ENCODE peak calls at places on chromosomes 7 and 10, in seven cellular contexts. R, B, F, X, K, O and Q are unnamed samples.

GRCh38 chr10:57993302-57993701 is 274.4 kb downstream of the IPMK start:
- DNase-seq in R (no peak), K (no peak), X (no peak), O (no peak), B (no peak), F (no peak), Q (peak; percentile 33)

GRCh38 chr10:79378647-79379511 is 31.6 kb downstream of the PPIF start:
- DNase-seq in X (no peak), R (no peak), K (no peak), B (no peak), F (no peak), O (no peak), Q (no peak)

GRCh38 chr10:72328829-72329204 is 25.9 kb downstream of the DNAJB12 start:
- DNase-seq in K (no peak), R (no peak), O (no peak), B (no peak), F (no peak), X (no peak), Q (no peak)

GRCh38 chr7:27883726-27884125 is 143.8 kb downstream of the TAX1BP1 start:
- DNase-seq in F (no peak), K (no peak), B (peak; percentile 24), O (no peak), X (no peak), R (peak; percentile 60), Q (no peak)

GRCh38 chr10:63977329-63977923 is 456.2 kb downstream of the REEP3 start:
- DNase-seq in F (no peak), X (no peak), R (peak; percentile 51), B (peak; percentile 84), K (no peak), O (no peak), Q (peak; percentile 76)

GRCh38 chr7:138882249-138882648 is 84.3 kb upstream of the ATP6V0A4 start:
- DNase-seq in B (no peak), R (no peak), F (no peak), K (no peak), X (no peak), O (no peak), Q (no peak)

GRCh38 chr10:18214692-18215563 is 74.7 kb downstream of the CACNB2 start:
- DNase-seq in F (no peak), K (no peak), X (no peak), R (peak; percentile 77), O (no peak), B (peak; percentile 70), Q (peak; percentile 62)

GRCh38 chr7:36021917-36022550 is 131.0 kb upstream of the EEPD1 start:
- DNase-seq in X (no peak), F (no peak), R (no peak), B (no peak), O (no peak), K (no peak), Q (no peak)

GRCh38 chr10:108014902-108015177 is 850.3 kb upstream of the SORCS1 start:
- DNase-seq in R (no peak), K (no peak), B (no peak), F (no peak), X (no peak), O (no peak), Q (no peak)